ENCODE peak calls at places on chromosomes 12 and 14, in seven cellular contexts. E, P, A, I, V, T and G are unnamed samples. For H3K4me1, the result is how much of the 10 kb centered on the place peaks cover.

GRCh38 chr14:99575043-99576023 is 28.7 kb downstream of the CCDC85C start:
- DNase-seq in E (no peak), P (no peak), A (peak), I (peak), V (no peak), T (peak), G (no peak)

GRCh38 chr12:68449196-68449595 is 117.0 kb upstream of the MDM1 start:
- DNase-seq in E (no peak), P (no peak), A (no peak), I (no peak), V (no peak), T (no peak), G (no peak)

GRCh38 chr14:61343471-61343870 is 22.1 kb downstream of the PRKCH start:
- DNase-seq in E (no peak), P (peak), A (no peak), I (no peak), V (no peak), T (no peak), G (no peak)

GRCh38 chr12:43896496-43896895 is 60.6 kb downstream of the TMEM117 start:
- DNase-seq in E (no peak), P (no peak), A (no peak), I (peak), V (no peak), T (no peak), G (no peak)

GRCh38 chr14:64422753-64423152 is 34.6 kb downstream of the MTHFD1 start:
- DNase-seq in E (no peak), P (no peak), A (no peak), I (peak), V (no peak), T (no peak), G (no peak)

GRCh38 chr12:76346798-76347420 is 1.3 kb downstream of the BBS10 start:
- DNase-seq in E (peak), P (peak), A (peak), I (peak), V (no peak), T (peak), G (peak)

GRCh38 chr12:1500095-1500801 is 94.1 kb downstream of the FBXL14 start:
- DNase-seq in E (no peak), P (peak), A (no peak), I (peak), V (no peak), T (peak), G (no peak)

GRCh38 chr14:91344107-91344506 is 73.5 kb downstream of the CCDC88C start:
- DNase-seq in E (no peak), P (no peak), A (no peak), I (no peak), V (no peak), T (no peak), G (no peak)

GRCh38 chr12:132395192-132395907 is 66.0 kb upstream of the GALNT9 start:
- DNase-seq in E (no peak), P (no peak), A (no peak), I (no peak), V (no peak), T (no peak), G (no peak)

GRCh38 chr12:50788562-50788961 is 24.7 kb downstream of the ATF1 start:
- DNase-seq in E (no peak), P (peak), A (no peak), I (peak), V (no peak), T (no peak), G (no peak)

GRCh38 chr12:111429760-111430417 is 24.2 kb downstream of the SH2B3 start:
- DNase-seq in E (no peak), P (no peak), A (no peak), I (no peak), V (no peak), T (no peak), G (no peak)

GRCh38 chr12:2240390-2240789 is 187.6 kb downstream of the CACNA1C start:
- DNase-seq in E (no peak), P (no peak), A (no peak), I (no peak), V (no peak), T (no peak), G (no peak)

GRCh38 chr12:4054643-4055042 is 181.4 kb upstream of the PARP11 start:
- DNase-seq in E (no peak), P (no peak), A (no peak), I (no peak), V (no peak), T (no peak), G (no peak)

GRCh38 chr12:70247653-70248199 is 4.5 kb downstream of the CNOT2 start:
- DNase-seq in E (no peak), P (no peak), A (no peak), I (no peak), V (no peak), T (no peak), G (no peak)

GRCh38 chr14:24279301-24280186 is 8.1 kb upstream of the RABGGTA start:
- DNase-seq in E (peak), P (no peak), A (peak), I (no peak), V (no peak), T (peak), G (no peak)

GRCh38 chr12:16950041-16950677 is 344.2 kb upstream of the LMO3 start:
- DNase-seq in E (no peak), P (no peak), A (no peak), I (no peak), V (no peak), T (no peak), G (no peak)

GRCh38 chr12:23006413-23006812 is 381.4 kb downstream of the ETNK1 start:
- DNase-seq in E (no peak), P (no peak), A (no peak), I (no peak), V (no peak), T (no peak), G (no peak)

GRCh38 chr12:111578276-111578970 is 20.7 kb downstream of the ATXN2 start:
- DNase-seq in E (no peak), P (peak), A (no peak), I (peak), V (no peak), T (peak), G (no peak)

GRCh38 chr12:130715996-130716917 is at the start of gene RIMBP2:
- DNase-seq in E (no peak), P (peak), A (no peak), I (peak), V (no peak), T (peak), G (no peak)

GRCh38 chr14:24274101-24274543 is 2.7 kb upstream of the RABGGTA start:
- DNase-seq in E (peak), P (no peak), A (peak), I (no peak), V (no peak), T (no peak), G (no peak)

GRCh38 chr14:52253503-52253902 is 14.0 kb upstream of the PTGDR start:
- DNase-seq in E (no peak), P (peak), A (no peak), I (peak), V (no peak), T (no peak), G (no peak)

GRCh38 chr14:65164068-65164824 is 61.9 kb upstream of the MAX start:
- DNase-seq in E (no peak), P (peak), A (peak), I (no peak), V (peak), T (peak), G (no peak)

GRCh38 chr14:105317546-105317945 is 3.0 kb downstream of the PACS2 start:
- DNase-seq in E (no peak), P (peak), A (no peak), I (peak), V (no peak), T (no peak), G (no peak)

GRCh38 chr14:67744057-67744456 is 42.4 kb downstream of the RDH12 start:
- DNase-seq in E (no peak), P (no peak), A (no peak), I (no peak), V (no peak), T (no peak), G (no peak)

GRCh38 chr12:89352242-89352491 is 134 bp downstream of the DUSP6 start:
- DNase-seq in E (no peak), P (no peak), A (no peak), I (no peak), V (no peak), T (no peak), G (no peak)

GRCh38 chr12:132428872-132429121 is 61.2 kb upstream of the FBRSL1 start:
- DNase-seq in E (no peak), P (no peak), A (no peak), I (no peak), V (no peak), T (no peak), G (no peak)

GRCh38 chr14:103488960-103489359 is 33.7 kb downstream of the CKB start:
- DNase-seq in E (no peak), P (peak), A (no peak), I (peak), V (no peak), T (no peak), G (no peak)

GRCh38 chr14:88463318-88463717 is 77.9 kb downstream of the SPATA7 start:
- DNase-seq in E (no peak), P (peak), A (peak), I (no peak), V (peak), T (peak), G (no peak)

GRCh38 chr12:106082216-106083175 is 56.3 kb downstream of the NUAK1 start:
- DNase-seq in E (no peak), P (no peak), A (no peak), I (peak), V (no peak), T (no peak), G (no peak)

GRCh38 chr14:57492859-57493258 is 798 bp downstream of the CCDC198 start:
- DNase-seq in E (no peak), P (peak), A (no peak), I (peak), V (no peak), T (peak), G (no peak)

GRCh38 chr12:89947437-89948265 is 239.0 kb upstream of the ATP2B1 start:
- DNase-seq in E (no peak), P (peak), A (no peak), I (peak), V (no peak), T (peak), G (no peak)

GRCh38 chr12:9135903-9136310 is 20.2 kb upstream of the A2M start:
- DNase-seq in E (no peak), P (no peak), A (no peak), I (no peak), V (no peak), T (no peak), G (no peak)

GRCh38 chr12:90945070-90945649 is 9.8 kb downstream of the CCER1 start:
- DNase-seq in E (no peak), P (peak), A (peak), I (peak), V (peak), T (peak), G (no peak)

GRCh38 chr12:31582155-31582554 is 8.8 kb downstream of the DENND5B start:
- DNase-seq in E (no peak), P (no peak), A (no peak), I (peak), V (no peak), T (no peak), G (no peak)

GRCh38 chr12:44227601-44228000 is 391.7 kb downstream of the TMEM117 start:
- DNase-seq in E (no peak), P (no peak), A (no peak), I (no peak), V (no peak), T (no peak), G (no peak)

GRCh38 chr12:57242691-57243454 is 8.1 kb downstream of the STAC3 start:
- DNase-seq in E (no peak), P (peak), A (peak), I (no peak), V (peak), T (peak), G (no peak)

GRCh38 chr12:25051583-25052190 is 102.8 kb upstream of the BCAT1 start:
- DNase-seq in E (peak), P (no peak), A (peak), I (no peak), V (no peak), T (no peak), G (no peak)

GRCh38 chr12:120960657-120961056 is 17.7 kb upstream of the HNF1A start:
- DNase-seq in E (no peak), P (no peak), A (no peak), I (no peak), V (no peak), T (no peak), G (no peak)

GRCh38 chr14:69619007-69619406 is 7.6 kb downstream of the SUSD6 start:
- DNase-seq in E (no peak), P (no peak), A (no peak), I (peak), V (no peak), T (no peak), G (no peak)

GRCh38 chr12:56104815-56105476 is 587 bp downstream of the PA2G4 start:
- DNase-seq in E (no peak), P (no peak), A (peak), I (no peak), V (no peak), T (peak), G (no peak)

GRCh38 chr12:15789215-15790171 is at the start of gene EPS8:
- DNase-seq in E (peak), P (peak), A (peak), I (peak), V (peak), T (peak), G (peak)
- TF ChIP-seq CTCF in E (no peak), P (no peak), A (no peak), I (no peak), V (no peak), T (no peak), G (no peak)

GRCh38 chr12:128228581-128228980 is 38.4 kb upstream of the TMEM132C start:
- DNase-seq in E (no peak), P (no peak), A (no peak), I (no peak), V (no peak), T (no peak), G (no peak)
- H3K4me1 ChIP-seq in E (under half), P (under half), A (under half), I (under half), V (under half), T (under half), G (under half)

DNA sequence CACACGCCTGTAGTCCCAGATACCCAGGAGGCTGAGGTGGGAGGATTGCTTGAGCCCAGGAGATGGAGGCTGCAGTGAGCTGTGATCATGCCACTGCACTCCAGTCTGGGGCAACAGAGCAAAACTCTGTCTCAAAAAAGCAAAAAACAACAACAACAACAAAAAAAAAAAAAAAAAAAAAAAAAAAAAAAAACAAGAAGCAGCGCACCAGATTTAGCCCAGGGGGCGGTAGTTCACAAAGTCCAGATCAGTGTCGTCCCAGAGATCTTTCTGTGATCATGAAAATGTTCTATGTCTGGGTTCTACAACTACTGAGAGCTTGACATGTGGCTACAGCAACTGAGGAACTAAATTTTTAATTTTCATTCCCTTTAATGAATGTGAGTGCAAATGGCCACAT is 27.4 kb downstream of the OAS2 start:
- DNase-seq in E (no peak), P (peak), A (peak), I (no peak), V (peak), T (peak), G (no peak)
- TF ChIP-seq CTCF in E (peak), P (peak), A (peak), I (peak), V (peak), T (peak), G (no peak)

GRCh38 chr12:65948320-65949008 is 124.2 kb downstream of the HMGA2 start:
- DNase-seq in E (no peak), P (peak), A (no peak), I (peak), V (peak), T (peak), G (peak)

GRCh38 chr12:65951697-65952096 is 127.4 kb downstream of the HMGA2 start:
- DNase-seq in E (no peak), P (no peak), A (no peak), I (no peak), V (no peak), T (no peak), G (no peak)

GRCh38 chr12:65946821-65947220 is 122.5 kb downstream of the HMGA2 start:
- DNase-seq in E (no peak), P (no peak), A (no peak), I (no peak), V (no peak), T (no peak), G (no peak)

GRCh38 chr12:65949986-65950385 is 125.7 kb downstream of the HMGA2 start:
- DNase-seq in E (no peak), P (no peak), A (no peak), I (no peak), V (no peak), T (no peak), G (no peak)

GRCh38 chr12:65949009-65949623 is 124.8 kb downstream of the HMGA2 start:
- DNase-seq in E (no peak), P (no peak), A (no peak), I (no peak), V (no peak), T (no peak), G (no peak)
- H3K4me1 ChIP-seq in E (under half), P (under half), A (under half), I (under half), V (half or more), T (under half), G (under half)

GRCh38 chr12:92080390-92081285 is 65.0 kb downstream of the BTG1 start:
- DNase-seq in E (no peak), P (peak), A (peak), I (peak), V (peak), T (peak), G (no peak)

GRCh38 chr12:92089559-92089958 is 56.1 kb downstream of the BTG1 start:
- DNase-seq in E (no peak), P (no peak), A (no peak), I (peak), V (no peak), T (no peak), G (no peak)

GRCh38 chr12:92085483-92086040 is 60.1 kb downstream of the BTG1 start:
- DNase-seq in E (no peak), P (no peak), A (no peak), I (no peak), V (no peak), T (no peak), G (no peak)

GRCh38 chr12:92088802-92089201 is 56.8 kb downstream of the BTG1 start:
- DNase-seq in E (no peak), P (no peak), A (no peak), I (no peak), V (no peak), T (no peak), G (no peak)

GRCh38 chr12:92085040-92085439 is 60.6 kb downstream of the BTG1 start:
- DNase-seq in E (no peak), P (no peak), A (no peak), I (no peak), V (no peak), T (no peak), G (no peak)
- TF ChIP-seq CTCF in E (no peak), P (no peak), A (no peak), I (no peak), V (no peak), T (no peak), G (no peak)

GRCh38 chr12:66191547-66192126 is 2.6 kb downstream of the IRAK3 start:
- DNase-seq in E (no peak), P (no peak), A (no peak), I (no peak), V (no peak), T (no peak), G (no peak)

GRCh38 chr12:66196806-66197205 is 7.8 kb downstream of the IRAK3 start:
- DNase-seq in E (peak), P (peak), A (peak), I (no peak), V (no peak), T (no peak), G (no peak)

GRCh38 chr12:66194122-66194521 is 5.1 kb downstream of the IRAK3 start:
- DNase-seq in E (no peak), P (no peak), A (no peak), I (no peak), V (no peak), T (no peak), G (no peak)

GRCh38 chr12:66197413-66198055 is 8.5 kb downstream of the IRAK3 start:
- DNase-seq in E (no peak), P (peak), A (no peak), I (no peak), V (no peak), T (no peak), G (no peak)

DNA sequence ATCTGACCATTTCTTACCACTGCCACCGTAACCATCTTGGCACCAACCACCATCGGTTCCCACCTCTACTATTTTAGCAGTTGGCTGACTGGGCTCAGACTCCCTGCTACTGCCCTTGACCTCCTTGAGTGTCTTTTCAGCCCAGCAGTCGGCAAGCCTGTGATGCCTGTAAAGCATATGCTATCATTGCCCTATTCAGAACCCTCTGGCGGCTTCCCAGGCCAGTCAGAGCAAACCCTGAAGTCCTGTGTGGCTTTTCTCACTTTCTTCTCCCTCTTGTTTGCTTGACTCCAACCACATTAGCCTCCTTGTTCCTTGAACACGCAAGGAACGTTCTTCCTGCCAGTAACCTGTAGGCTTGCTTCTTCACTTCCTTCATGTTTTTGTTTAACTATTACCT is 6.2 kb downstream of the IRAK3 start:
- DNase-seq in E (no peak), P (no peak), A (no peak), I (no peak), V (no peak), T (no peak), G (no peak)
- H3K4me1 ChIP-seq in E (under half), P (under half), A (under half), I (under half), V (under half), T (under half), G (under half)

DNA sequence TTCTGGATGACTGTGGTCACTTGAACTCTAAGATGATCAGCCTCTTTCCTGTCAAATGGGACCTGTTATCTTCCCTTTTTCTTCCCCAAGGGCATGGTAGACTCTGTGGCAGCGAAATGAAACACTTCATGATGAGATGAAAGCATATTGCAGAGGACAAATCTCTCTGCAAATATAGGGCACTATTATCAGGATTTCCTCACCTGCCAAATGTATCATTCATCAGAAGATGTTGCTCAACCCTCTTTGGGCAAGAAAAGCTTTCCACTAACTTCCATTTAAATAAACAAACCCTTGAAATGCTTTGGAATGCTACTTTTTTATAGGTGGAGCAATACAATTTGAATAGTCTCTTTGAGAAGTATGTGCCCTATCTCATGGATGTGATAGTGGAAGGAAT is 105.0 kb downstream of the DNAH10 start:
- DNase-seq in E (no peak), P (no peak), A (no peak), I (no peak), V (no peak), T (no peak), G (no peak)
- TF ChIP-seq CTCF in E (no peak), P (no peak), A (no peak), I (no peak), V (no peak), T (no peak), G (no peak)